ENCODE peak calls at places on chromosome 15, in five cellular contexts. O is gastrocnemius medialis, D is sigmoid colon, U is Panc1, N is left lung. Q is an unnamed sample.

GRCh38 chr15:63110428-63111026 is 11.1 kb upstream of the LACTB start:
- DNase-seq in U (no peak), O (no peak), N (no peak), D (no peak), Q (no peak)

GRCh38 chr15:55721554-55722185 is 21.3 kb downstream of the PRTG start:
- DNase-seq in U (no peak), O (no peak), D (no peak), N (no peak), Q (no peak)

GRCh38 chr15:87973456-87974215 is 282.9 kb downstream of the NTRK3 start:
- DNase-seq in U (no peak), O (no peak), N (no peak), D (no peak), Q (no peak)

GRCh38 chr15:72585659-72586058 is 68.8 kb upstream of the GOLGA6B start:
- DNase-seq in U (no peak), O (no peak), D (no peak), N (no peak), Q (no peak)

GRCh38 chr15:78107471-78107870 is 15.1 kb downstream of the SH2D7 start:
- DNase-seq in D (peak; percentile 39), O (no peak), N (no peak), U (no peak), Q (no peak)

GRCh38 chr15:62432702-62433398 is 267.8 kb upstream of the C2CD4B start:
- DNase-seq in O (peak; percentile 83), N (no peak), U (no peak), D (no peak), Q (no peak)

GRCh38 chr15:91857772-91858171 is 4.3 kb downstream of the SLCO3A1 start:
- DNase-seq in O (no peak), U (no peak), N (no peak), D (no peak), Q (no peak)

GRCh38 chr15:61141497-61142125 is 87.5 kb downstream of the RORA start:
- DNase-seq in O (no peak), N (no peak), U (no peak), D (no peak), Q (no peak)

GRCh38 chr15:74252291-74253080 is 16.4 kb downstream of the CCDC33 start:
- DNase-seq in N (peak; percentile 11), D (no peak), U (no peak), O (peak; percentile 15), Q (no peak)

GRCh38 chr15:65766422-65767263 is 25.4 kb downstream of the DENND4A start:
- DNase-seq in O (no peak), N (no peak), U (no peak), D (no peak), Q (no peak)

GRCh38 chr15:42149493-42150245 is 6.8 kb downstream of the PLA2G4F start:
- DNase-seq in D (no peak), N (no peak), O (no peak), U (no peak), Q (no peak)

GRCh38 chr15:47769166-47769565 is 51.9 kb downstream of the SEMA6D start:
- DNase-seq in U (no peak), N (no peak), O (no peak), D (no peak), Q (no peak)

GRCh38 chr15:100712226-100712625 is 109.8 kb downstream of the ASB7 start:
- DNase-seq in U (no peak), D (peak; percentile 86), O (no peak), N (no peak), Q (peak; percentile 36)

GRCh38 chr15:69468241-69469121 is 15.9 kb downstream of the RPLP1 start:
- DNase-seq in D (no peak), O (no peak), U (no peak), N (peak; percentile 84), Q (peak; percentile 51)

GRCh38 chr15:70902105-70902504 is 9.5 kb downstream of the LRRC49 start:
- DNase-seq in N (no peak), D (no peak), O (no peak), U (no peak), Q (peak; percentile 31)

GRCh38 chr15:77786181-77786890 is 153.6 kb upstream of the LINGO1 start:
- DNase-seq in N (peak; percentile 45), D (no peak), U (no peak), O (no peak), Q (no peak)

GRCh38 chr15:90956551-90957104 is 1.9 kb downstream of the RCCD1 start:
- DNase-seq in U (no peak), D (peak; percentile 87), N (peak; percentile 93), O (peak; percentile 46), Q (peak; percentile 82)

GRCh38 chr15:38391186-38391585 is 62.7 kb upstream of the FAM98B start:
- DNase-seq in U (no peak), O (no peak), N (no peak), D (no peak), Q (no peak)

GRCh38 chr15:100716456-100717085 is 114.2 kb downstream of the ASB7 start:
- DNase-seq in N (no peak), D (no peak), O (no peak), U (no peak), Q (no peak)

GRCh38 chr15:73464602-73465001 is 21.6 kb downstream of the REC114 start:
- DNase-seq in O (no peak), N (no peak), U (peak; percentile 2), D (no peak), Q (no peak)

GRCh38 chr15:65906396-65906795 is 37.1 kb downstream of the RAB11A start:
- DNase-seq in N (no peak), D (no peak), U (no peak), O (no peak), Q (no peak)

GRCh38 chr15:85063088-85063487 is 81.4 kb downstream of the PDE8A start:
- DNase-seq in O (no peak), D (no peak), N (no peak), U (no peak), Q (no peak)

DNA sequence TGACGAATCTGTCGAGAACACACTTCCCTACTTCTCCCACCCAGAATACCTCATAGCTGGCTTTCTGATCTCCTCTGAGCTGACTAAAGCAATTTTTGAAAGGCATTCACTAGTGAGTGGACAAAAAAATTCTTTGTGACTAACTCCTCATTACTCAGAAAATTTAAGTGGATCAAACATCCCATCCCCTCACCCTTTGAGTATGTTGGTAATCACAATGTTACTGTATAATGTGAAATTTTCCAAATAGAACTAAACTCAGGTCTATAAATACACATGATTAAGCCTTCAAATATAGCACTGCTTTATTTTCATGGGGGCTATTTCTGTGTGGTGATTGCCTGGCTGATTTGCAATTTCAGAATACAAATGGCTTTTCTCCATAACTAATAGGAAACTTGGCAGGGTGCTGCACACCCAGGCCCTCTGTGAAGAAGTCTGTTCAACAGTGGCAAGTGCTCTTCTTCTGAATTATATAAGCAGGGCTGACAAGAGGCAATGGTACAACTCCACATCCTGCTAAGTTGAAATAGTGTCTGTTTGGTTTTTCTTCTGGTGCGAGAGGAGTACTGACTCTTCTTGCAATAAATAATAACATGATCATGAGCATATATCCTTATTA is 46.0 kb upstream of the ACTC1 start:
- DNase-seq in O (no peak), D (no peak), N (no peak), U (no peak), Q (no peak)
- H3K27ac ChIP-seq in O (no peak overlapping the region), D (no peak overlapping the region), N (no peak overlapping the region), U (no peak overlapping the region), Q (no peak overlapping the region)

DNA sequence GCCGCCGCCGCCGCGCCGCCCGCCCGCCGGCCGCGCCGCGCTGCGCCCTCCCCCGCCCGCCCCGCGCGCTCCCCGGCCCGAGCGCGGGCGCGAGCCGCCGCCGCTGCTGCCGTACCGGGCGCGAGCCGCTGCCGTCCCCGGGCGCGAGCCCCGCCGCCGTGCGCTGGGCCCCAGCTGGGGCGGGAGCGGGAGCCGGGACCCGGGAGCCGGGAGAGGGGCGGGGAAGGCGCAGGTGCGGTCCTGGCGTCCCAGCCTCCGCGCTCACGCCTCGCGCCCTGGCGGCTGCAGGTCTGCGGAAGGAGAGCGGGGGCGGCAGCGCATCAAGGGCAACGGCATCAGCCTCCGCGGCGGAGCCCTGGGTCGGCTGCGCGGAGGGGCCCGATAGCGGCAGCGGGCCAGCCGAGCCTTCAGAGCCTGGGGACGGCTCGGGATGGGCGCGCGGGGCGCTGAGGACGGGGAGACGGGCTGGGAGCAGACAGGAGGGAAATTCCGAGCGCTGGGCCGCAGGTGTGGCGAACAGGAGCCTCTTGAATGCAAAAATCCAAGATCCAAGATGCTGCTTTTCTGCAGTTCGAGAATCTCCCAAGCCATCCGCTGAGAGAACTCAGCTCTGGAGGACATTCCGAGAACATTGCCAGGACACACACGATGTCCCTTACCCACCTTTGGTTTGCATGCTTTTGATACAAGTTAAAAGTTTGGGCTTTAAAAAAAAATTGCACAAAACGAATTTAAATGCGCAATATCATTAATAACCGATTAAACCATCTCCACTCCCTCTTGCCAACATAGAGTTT is 251.1 kb downstream of the TJP1 start:
- DNase-seq in O (no peak), U (no peak), D (no peak), N (peak; percentile 80), Q (peak; percentile 47)
- H3K27me3 ChIP-seq in O (peaks cover 60% of the 10 kb centered on the region), U (peaks cover 42% of the 10 kb centered on the region), D (peaks cover 52% of the 10 kb centered on the region), N (peaks cover 68% of the 10 kb centered on the region), Q (no peaks in the 10 kb centered on the region)

GRCh38 chr15:98904466-98905048 is 103.0 kb downstream of the PGPEP1L start:
- DNase-seq in O (no peak), N (no peak), U (no peak), D (peak; percentile 60), Q (peak; percentile 48)
- H3K27ac ChIP-seq in O (no peak overlapping the region), N (peak overlapping the region; percentile 18), U (peak overlapping the region; percentile 77), D (peak overlapping the region; percentile 84), Q (no peak overlapping the region)

DNA sequence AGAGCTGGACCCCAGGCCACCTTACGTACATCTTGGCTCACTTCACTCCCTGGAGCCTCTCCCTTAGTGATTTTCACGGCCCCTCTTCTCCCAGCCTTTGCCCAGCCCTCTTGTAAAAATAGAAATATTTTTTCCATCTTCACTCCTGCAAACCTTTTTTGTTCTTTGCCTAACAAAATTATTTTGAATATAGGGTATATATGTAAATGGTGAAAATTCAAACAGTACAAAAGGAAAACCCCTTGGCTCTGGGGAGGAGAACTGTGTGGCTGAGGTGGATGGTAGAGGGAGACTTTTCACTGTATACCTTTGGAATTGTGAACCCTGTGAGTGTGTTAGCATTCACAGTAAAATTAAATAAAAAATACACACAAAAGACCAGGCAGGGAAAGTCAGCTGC is 34.9 kb upstream of the POLG start:
- DNase-seq in U (no peak), O (no peak), D (no peak), N (no peak), Q (no peak)
- H3K27me3 ChIP-seq in U (peaks cover 7% of the 10 kb centered on the region), O (peaks cover 98% of the 10 kb centered on the region), D (peaks cover 100% of the 10 kb centered on the region), N (peaks cover 100% of the 10 kb centered on the region), Q (peaks cover 98% of the 10 kb centered on the region)

GRCh38 chr15:86830304-86830703 is 750.6 kb downstream of the AGBL1 start:
- DNase-seq in O (no peak), D (no peak), N (no peak), U (no peak), Q (no peak)
- H3K27ac ChIP-seq in O (no peak overlapping the region), D (no peak overlapping the region), N (no peak overlapping the region), U (no peak overlapping the region), Q (no peak overlapping the region)

GRCh38 chr15:50183112-50183794 is 1.3 kb downstream of the SLC27A2 start:
- DNase-seq in U (no peak), N (no peak), O (no peak), D (no peak), Q (peak; percentile 22)
- H3K27me3 ChIP-seq in U (peaks cover 16% of the 10 kb centered on the region), N (peaks cover 40% of the 10 kb centered on the region), O (peaks cover 11% of the 10 kb centered on the region), D (peaks cover 37% of the 10 kb centered on the region), Q (peaks cover 3% of the 10 kb centered on the region)

DNA sequence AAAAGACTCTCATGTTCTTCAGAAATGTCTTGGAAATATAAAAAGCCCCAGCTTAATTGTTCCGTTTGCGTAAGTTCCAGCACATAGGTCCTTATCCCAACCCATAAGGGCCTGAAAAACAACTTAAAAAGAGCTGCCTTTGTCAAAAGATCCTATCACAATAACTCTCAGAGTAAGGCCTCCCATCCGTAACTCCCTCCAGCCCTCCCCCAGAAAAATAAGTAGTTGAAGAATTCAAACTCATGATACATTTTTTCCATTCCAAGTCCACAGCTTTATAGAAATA is 38.0 kb upstream of the SECISBP2L start:
- DNase-seq in O (no peak), U (no peak), N (no peak), D (no peak), Q (no peak)
- H3K27ac ChIP-seq in O (no peak overlapping the region), U (no peak overlapping the region), N (peak overlapping the region; percentile 60), D (no peak overlapping the region), Q (no peak overlapping the region)